ENCODE peak calls at places on chromosomes 11 and 22, in five cellular contexts. One of them, this sample, is unnamed.

GRCh38 chr11:109424893-109425292 is 2.9 kb downstream of the C11orf87 start:
- DNase-seq in effector memory CD4-positive, alpha-beta T cell: no peak
- DNase-seq in fibroblast of pulmonary artery: no peak
- DNase-seq in mucosa of descending colon: peak; percentile 29
- DNase-seq in PC-3: peak; percentile 59
- DNase-seq in this sample: no peak

GRCh38 chr11:76769645-76770586 is 13.2 kb upstream of the TSKU start:
- DNase-seq in effector memory CD4-positive, alpha-beta T cell: no peak
- DNase-seq in fibroblast of pulmonary artery: peak; percentile 31
- DNase-seq in mucosa of descending colon: peak; percentile 87
- DNase-seq in PC-3: peak; percentile 55
- DNase-seq in this sample: no peak

GRCh38 chr11:101428918-101429317 is 154.9 kb downstream of the TRPC6 start:
- DNase-seq in effector memory CD4-positive, alpha-beta T cell: no peak
- DNase-seq in fibroblast of pulmonary artery: peak; percentile 39
- DNase-seq in mucosa of descending colon: peak; percentile 31
- DNase-seq in PC-3: peak; percentile 70
- DNase-seq in this sample: no peak

GRCh38 chr11:6667733-6668374 is 12.2 kb upstream of the DCHS1 start:
- DNase-seq in effector memory CD4-positive, alpha-beta T cell: peak; percentile 34
- DNase-seq in fibroblast of pulmonary artery: peak; percentile 58
- DNase-seq in mucosa of descending colon: peak; percentile 24
- DNase-seq in PC-3: peak; percentile 52
- DNase-seq in this sample: peak; percentile 49

GRCh38 chr11:115134886-115135285 is 369.3 kb downstream of the CADM1 start:
- DNase-seq in effector memory CD4-positive, alpha-beta T cell: no peak
- DNase-seq in fibroblast of pulmonary artery: no peak
- DNase-seq in mucosa of descending colon: no peak
- DNase-seq in PC-3: no peak
- DNase-seq in this sample: no peak

GRCh38 chr11:57321996-57322880 is 2.5 kb downstream of the TNKS1BP1 start:
- DNase-seq in effector memory CD4-positive, alpha-beta T cell: no peak
- DNase-seq in fibroblast of pulmonary artery: peak; percentile 99
- DNase-seq in mucosa of descending colon: peak; percentile 85
- DNase-seq in PC-3: peak; percentile 93
- DNase-seq in this sample: no peak

GRCh38 chr11:15489281-15489680 is 374.6 kb downstream of the INSC start:
- DNase-seq in effector memory CD4-positive, alpha-beta T cell: no peak
- DNase-seq in fibroblast of pulmonary artery: no peak
- DNase-seq in mucosa of descending colon: no peak
- DNase-seq in PC-3: no peak
- DNase-seq in this sample: no peak

GRCh38 chr11:77411238-77411637 is 62.7 kb downstream of the PAK1 start:
- DNase-seq in effector memory CD4-positive, alpha-beta T cell: no peak
- DNase-seq in fibroblast of pulmonary artery: peak; percentile 21
- DNase-seq in mucosa of descending colon: peak; percentile 34
- DNase-seq in PC-3: no peak
- DNase-seq in this sample: no peak

GRCh38 chr11:33624082-33624481 is 76.5 kb downstream of the C11orf91 start:
- DNase-seq in effector memory CD4-positive, alpha-beta T cell: no peak
- DNase-seq in fibroblast of pulmonary artery: no peak
- DNase-seq in mucosa of descending colon: no peak
- DNase-seq in PC-3: no peak
- DNase-seq in this sample: no peak

GRCh38 chr11:68854273-68854958 is 12.7 kb upstream of the CPT1A start:
- DNase-seq in effector memory CD4-positive, alpha-beta T cell: no peak
- DNase-seq in fibroblast of pulmonary artery: no peak
- DNase-seq in mucosa of descending colon: no peak
- DNase-seq in PC-3: no peak
- DNase-seq in this sample: no peak
- H3K4me3 ChIP-seq in effector memory CD4-positive, alpha-beta T cell: no peak overlapping the region
- H3K4me3 ChIP-seq in fibroblast of pulmonary artery: peak overlapping the region; percentile 53
- H3K4me3 ChIP-seq in mucosa of descending colon: no peak overlapping the region
- H3K4me3 ChIP-seq in PC-3: no peak overlapping the region
- H3K4me3 ChIP-seq in this sample: no peak overlapping the region

GRCh38 chr11:11708256-11708655 is 86.5 kb upstream of the GALNT18 start:
- DNase-seq in effector memory CD4-positive, alpha-beta T cell: no peak
- DNase-seq in fibroblast of pulmonary artery: no peak
- DNase-seq in mucosa of descending colon: no peak
- DNase-seq in PC-3: no peak
- DNase-seq in this sample: no peak

GRCh38 chr11:11703885-11704284 is 82.1 kb upstream of the GALNT18 start:
- DNase-seq in effector memory CD4-positive, alpha-beta T cell: no peak
- DNase-seq in fibroblast of pulmonary artery: no peak
- DNase-seq in mucosa of descending colon: no peak
- DNase-seq in PC-3: no peak
- DNase-seq in this sample: no peak

GRCh38 chr11:11709447-11710239 is 87.8 kb upstream of the GALNT18 start:
- DNase-seq in effector memory CD4-positive, alpha-beta T cell: no peak
- DNase-seq in fibroblast of pulmonary artery: no peak
- DNase-seq in mucosa of descending colon: no peak
- DNase-seq in PC-3: peak; percentile 15
- DNase-seq in this sample: no peak

GRCh38 chr11:11701070-11701469 is 79.3 kb upstream of the GALNT18 start:
- DNase-seq in effector memory CD4-positive, alpha-beta T cell: no peak
- DNase-seq in fibroblast of pulmonary artery: peak; percentile 1
- DNase-seq in mucosa of descending colon: no peak
- DNase-seq in PC-3: peak; percentile 51
- DNase-seq in this sample: no peak

DNA sequence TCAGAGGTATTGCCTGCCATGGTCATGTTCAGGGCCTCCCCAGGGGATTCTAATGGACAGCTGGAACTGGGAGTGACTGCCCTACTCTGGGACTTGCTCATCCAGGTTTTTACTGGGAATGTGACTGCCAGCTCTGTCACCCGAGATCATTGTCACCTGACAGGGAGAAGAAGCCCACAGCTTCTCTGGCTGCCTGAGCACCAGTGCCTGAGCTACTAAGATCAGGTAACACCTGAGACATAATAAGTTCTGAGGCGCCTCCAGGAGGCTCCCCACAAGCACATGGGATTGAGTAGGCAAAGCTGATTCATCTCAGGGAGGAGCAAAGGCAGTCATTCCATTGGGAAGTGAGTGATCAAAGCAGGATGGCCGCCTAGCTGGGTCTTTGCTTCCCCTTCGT is 84.2 kb upstream of the GALNT18 start:
- DNase-seq in effector memory CD4-positive, alpha-beta T cell: no peak
- DNase-seq in fibroblast of pulmonary artery: no peak
- DNase-seq in mucosa of descending colon: no peak
- DNase-seq in PC-3: peak; percentile 36
- DNase-seq in this sample: no peak
- H3K4me3 ChIP-seq in effector memory CD4-positive, alpha-beta T cell: no peak overlapping the region
- H3K4me3 ChIP-seq in fibroblast of pulmonary artery: no peak overlapping the region
- H3K4me3 ChIP-seq in mucosa of descending colon: no peak overlapping the region
- H3K4me3 ChIP-seq in PC-3: no peak overlapping the region
- H3K4me3 ChIP-seq in this sample: no peak overlapping the region

DNA sequence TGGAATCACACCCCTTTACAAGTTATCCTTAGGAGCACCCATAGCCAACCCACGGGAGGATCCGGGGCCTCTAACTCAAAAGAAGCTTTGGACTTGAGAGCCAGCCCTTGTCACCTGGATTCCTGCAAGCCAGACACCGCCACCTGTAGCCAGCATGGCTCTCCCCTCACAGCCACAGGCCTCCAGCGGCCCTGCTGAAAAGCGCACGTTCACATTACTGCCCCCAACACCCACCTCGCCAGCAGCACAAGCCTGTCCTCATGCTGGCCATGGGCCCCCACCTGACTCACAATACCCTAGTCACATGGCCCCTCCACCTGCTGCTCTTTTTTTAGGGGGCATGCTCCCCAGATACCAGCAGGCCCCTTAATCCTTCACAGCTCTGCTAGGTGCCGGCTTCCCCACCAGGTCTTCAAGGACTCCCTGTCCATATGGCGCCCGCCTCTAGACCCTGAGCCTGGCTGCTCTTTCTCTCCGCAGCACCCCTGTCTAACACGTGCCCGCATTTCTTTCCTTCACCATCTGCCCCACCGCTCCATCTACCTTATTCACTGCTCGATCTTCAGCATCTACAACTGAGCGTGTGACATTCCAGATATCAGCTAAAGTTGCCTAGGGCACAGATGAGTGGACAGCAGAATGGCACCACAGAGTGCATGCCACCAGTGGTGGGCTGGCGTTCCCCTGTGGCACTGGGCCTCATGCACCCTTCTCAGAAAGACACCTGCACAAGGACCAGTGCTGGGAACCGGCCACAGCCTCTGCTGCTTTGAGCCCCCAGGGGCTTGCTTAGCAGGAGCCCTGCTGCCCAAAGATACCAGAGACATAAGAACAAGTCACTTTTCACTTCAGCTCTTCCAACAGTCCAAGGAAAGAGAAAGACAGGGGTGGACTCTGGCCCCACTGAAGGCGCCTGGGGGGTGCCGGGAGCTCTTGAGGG is 6.6 kb downstream of the CARS1 start:
- DNase-seq in effector memory CD4-positive, alpha-beta T cell: no peak
- DNase-seq in fibroblast of pulmonary artery: no peak
- DNase-seq in mucosa of descending colon: no peak
- DNase-seq in PC-3: no peak
- DNase-seq in this sample: no peak
- H3K4me3 ChIP-seq in effector memory CD4-positive, alpha-beta T cell: no peak overlapping the region
- H3K4me3 ChIP-seq in fibroblast of pulmonary artery: no peak overlapping the region
- H3K4me3 ChIP-seq in mucosa of descending colon: no peak overlapping the region
- H3K4me3 ChIP-seq in PC-3: no peak overlapping the region
- H3K4me3 ChIP-seq in this sample: no peak overlapping the region

GRCh38 chr22:20965104-20965887 is 1.8 kb upstream of the AIFM3 start:
- DNase-seq in effector memory CD4-positive, alpha-beta T cell: no peak
- DNase-seq in fibroblast of pulmonary artery: no peak
- DNase-seq in mucosa of descending colon: peak; percentile 55
- DNase-seq in PC-3: no peak
- DNase-seq in this sample: no peak
- H3K4me3 ChIP-seq in effector memory CD4-positive, alpha-beta T cell: peak overlapping the region; percentile 35
- H3K4me3 ChIP-seq in fibroblast of pulmonary artery: peak overlapping the region; percentile 21
- H3K4me3 ChIP-seq in mucosa of descending colon: no peak overlapping the region
- H3K4me3 ChIP-seq in PC-3: no peak overlapping the region
- H3K4me3 ChIP-seq in this sample: no peak overlapping the region

DNA sequence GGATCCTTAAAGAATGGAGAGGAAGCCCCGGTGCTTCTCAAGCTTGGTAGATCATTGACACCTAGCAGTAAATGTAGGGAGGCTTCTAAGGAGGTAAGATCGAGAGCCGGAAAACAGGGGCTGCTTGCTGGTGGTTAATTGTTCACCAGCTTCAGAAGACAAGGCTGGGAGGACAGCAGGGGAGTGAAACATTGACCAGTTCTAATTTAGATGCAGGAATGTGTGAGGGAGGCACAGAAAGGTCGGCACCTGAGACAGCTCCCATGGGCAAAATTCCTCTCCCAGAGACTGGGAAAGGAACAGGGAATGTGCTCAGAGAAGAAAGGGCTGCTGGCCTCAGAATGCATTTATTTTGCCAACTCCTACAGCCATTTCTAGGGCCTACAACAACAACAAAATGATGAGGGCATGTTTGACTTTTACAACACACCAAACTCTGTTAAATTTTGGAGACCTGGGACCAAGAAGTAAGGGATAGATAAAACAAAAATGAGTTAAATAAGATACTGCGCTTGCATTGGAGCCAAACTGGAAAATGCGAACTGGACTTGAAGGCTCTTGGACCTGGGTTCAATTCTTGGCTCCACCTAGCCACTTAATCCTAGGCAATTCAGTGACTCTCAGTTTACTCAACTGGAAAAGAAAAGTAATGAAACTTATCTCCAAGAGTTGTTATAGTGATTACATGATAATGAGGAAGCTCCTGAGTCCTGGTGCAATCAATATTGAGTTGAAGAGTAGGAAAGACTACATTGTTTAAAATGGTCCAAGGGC is 31.0 kb downstream of the FZD4 start:
- DNase-seq in effector memory CD4-positive, alpha-beta T cell: no peak
- DNase-seq in fibroblast of pulmonary artery: peak; percentile 52
- DNase-seq in mucosa of descending colon: no peak
- DNase-seq in PC-3: no peak
- DNase-seq in this sample: no peak
- H3K4me3 ChIP-seq in effector memory CD4-positive, alpha-beta T cell: no peak overlapping the region
- H3K4me3 ChIP-seq in fibroblast of pulmonary artery: no peak overlapping the region
- H3K4me3 ChIP-seq in mucosa of descending colon: no peak overlapping the region
- H3K4me3 ChIP-seq in PC-3: no peak overlapping the region
- H3K4me3 ChIP-seq in this sample: no peak overlapping the region

DNA sequence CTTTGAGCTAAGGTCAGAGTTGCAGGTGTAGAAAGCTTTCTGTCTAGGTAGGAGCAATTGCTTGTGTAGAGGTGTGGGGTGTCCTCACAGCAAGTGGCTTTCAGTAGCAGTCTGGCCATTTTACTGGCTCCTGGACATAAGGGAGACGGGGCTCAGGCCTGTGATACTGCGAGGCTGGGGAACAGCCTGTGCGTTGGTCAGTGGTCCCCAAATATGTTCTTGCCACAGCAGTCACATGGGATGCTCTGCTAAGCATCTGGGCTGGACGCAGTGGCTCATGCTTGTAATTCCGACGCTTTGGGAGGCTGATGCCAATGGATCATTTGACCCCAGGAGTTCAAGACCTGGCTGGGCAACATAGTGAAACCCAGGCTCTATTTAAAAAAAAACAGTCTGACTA is 1.9 kb downstream of the MCM5 start:
- DNase-seq in effector memory CD4-positive, alpha-beta T cell: no peak
- DNase-seq in fibroblast of pulmonary artery: no peak
- DNase-seq in mucosa of descending colon: no peak
- DNase-seq in PC-3: no peak
- DNase-seq in this sample: no peak
- H3K4me3 ChIP-seq in effector memory CD4-positive, alpha-beta T cell: no peak overlapping the region
- H3K4me3 ChIP-seq in fibroblast of pulmonary artery: no peak overlapping the region
- H3K4me3 ChIP-seq in mucosa of descending colon: no peak overlapping the region
- H3K4me3 ChIP-seq in PC-3: peak overlapping the region; percentile 94
- H3K4me3 ChIP-seq in this sample: no peak overlapping the region

GRCh38 chr11:12435264-12435663 is 57.9 kb downstream of the PARVA start:
- DNase-seq in effector memory CD4-positive, alpha-beta T cell: no peak
- DNase-seq in fibroblast of pulmonary artery: no peak
- DNase-seq in mucosa of descending colon: no peak
- DNase-seq in PC-3: no peak
- DNase-seq in this sample: no peak

GRCh38 chr11:12432507-12432906 is 55.1 kb downstream of the PARVA start:
- DNase-seq in effector memory CD4-positive, alpha-beta T cell: no peak
- DNase-seq in fibroblast of pulmonary artery: no peak
- DNase-seq in mucosa of descending colon: no peak
- DNase-seq in PC-3: no peak
- DNase-seq in this sample: no peak

GRCh38 chr11:12433571-12434061 is 56.2 kb downstream of the PARVA start:
- DNase-seq in effector memory CD4-positive, alpha-beta T cell: no peak
- DNase-seq in fibroblast of pulmonary artery: peak; percentile 80
- DNase-seq in mucosa of descending colon: no peak
- DNase-seq in PC-3: no peak
- DNase-seq in this sample: no peak

GRCh38 chr11:12436266-12436665 is 58.9 kb downstream of the PARVA start:
- DNase-seq in effector memory CD4-positive, alpha-beta T cell: no peak
- DNase-seq in fibroblast of pulmonary artery: no peak
- DNase-seq in mucosa of descending colon: no peak
- DNase-seq in PC-3: no peak
- DNase-seq in this sample: no peak

GRCh38 chr11:12434255-12434654 is 56.9 kb downstream of the PARVA start:
- DNase-seq in effector memory CD4-positive, alpha-beta T cell: no peak
- DNase-seq in fibroblast of pulmonary artery: no peak
- DNase-seq in mucosa of descending colon: no peak
- DNase-seq in PC-3: no peak
- DNase-seq in this sample: no peak
- H3K4me3 ChIP-seq in effector memory CD4-positive, alpha-beta T cell: no peak overlapping the region
- H3K4me3 ChIP-seq in fibroblast of pulmonary artery: no peak overlapping the region
- H3K4me3 ChIP-seq in mucosa of descending colon: no peak overlapping the region
- H3K4me3 ChIP-seq in PC-3: no peak overlapping the region
- H3K4me3 ChIP-seq in this sample: no peak overlapping the region

This sample was measured in naive thymus-derived CD4-positive, alpha-beta T cell.